ENCODE peak calls at places on chromosomes 7 and 10, in nine cellular contexts. One of them, this sample, is unnamed.

GRCh38 chr10:77409697-77410471 is 227.7 kb downstream of the KCNMA1 start:
- DNase-seq in GM12878: no peak
- DNase-seq in suprapubic skin: no peak
- DNase-seq in vagina: no peak
- DNase-seq in uterus: no peak
- DNase-seq in transverse colon: peak; percentile 83
- DNase-seq in IMR-90: no peak
- DNase-seq in testis: no peak
- DNase-seq in A549: no peak
- DNase-seq in this sample: no peak

GRCh38 chr7:127035203-127035849 is 217.4 kb downstream of the GRM8 start:
- DNase-seq in uterus: no peak
- DNase-seq in GM12878: no peak
- DNase-seq in testis: no peak
- DNase-seq in suprapubic skin: no peak
- DNase-seq in IMR-90: no peak
- DNase-seq in transverse colon: peak; percentile 22
- DNase-seq in vagina: no peak
- DNase-seq in A549: no peak
- DNase-seq in this sample: no peak

GRCh38 chr10:90718185-90718584 is 139.7 kb downstream of the HTR7 start:
- DNase-seq in testis: no peak
- DNase-seq in vagina: no peak
- DNase-seq in IMR-90: no peak
- DNase-seq in A549: no peak
- DNase-seq in transverse colon: no peak
- DNase-seq in uterus: no peak
- DNase-seq in suprapubic skin: no peak
- DNase-seq in GM12878: no peak
- DNase-seq in this sample: no peak

GRCh38 chr7:128164061-128164954 is 76.8 kb upstream of the LEP start:
- DNase-seq in uterus: no peak
- DNase-seq in transverse colon: no peak
- DNase-seq in IMR-90: peak; percentile 86
- DNase-seq in testis: no peak
- DNase-seq in GM12878: no peak
- DNase-seq in A549: peak; percentile 57
- DNase-seq in vagina: peak; percentile 58
- DNase-seq in suprapubic skin: no peak
- DNase-seq in this sample: no peak

GRCh38 chr7:47507514-47507913 is 74.4 kb downstream of the TNS3 start:
- DNase-seq in transverse colon: no peak
- DNase-seq in suprapubic skin: no peak
- DNase-seq in vagina: no peak
- DNase-seq in A549: no peak
- DNase-seq in IMR-90: no peak
- DNase-seq in testis: no peak
- DNase-seq in GM12878: no peak
- DNase-seq in uterus: no peak
- DNase-seq in this sample: no peak

GRCh38 chr10:26860026-26860541 is 674 bp downstream of the ABI1 start:
- DNase-seq in suprapubic skin: peak; percentile 89
- DNase-seq in transverse colon: peak; percentile 56
- DNase-seq in uterus: peak; percentile 58
- DNase-seq in A549: peak; percentile 33
- DNase-seq in vagina: no peak
- DNase-seq in IMR-90: peak; percentile 65
- DNase-seq in testis: peak; percentile 62
- DNase-seq in GM12878: no peak
- DNase-seq in this sample: no peak

GRCh38 chr7:92987095-92987494 is 130.7 kb downstream of the SAMD9 start:
- DNase-seq in transverse colon: no peak
- DNase-seq in uterus: no peak
- DNase-seq in GM12878: no peak
- DNase-seq in testis: no peak
- DNase-seq in A549: no peak
- DNase-seq in vagina: no peak
- DNase-seq in suprapubic skin: no peak
- DNase-seq in IMR-90: peak; percentile 85
- DNase-seq in this sample: no peak

GRCh38 chr7:27933691-27934565 is 194.0 kb downstream of the TAX1BP1 start:
- DNase-seq in transverse colon: no peak
- DNase-seq in uterus: no peak
- DNase-seq in IMR-90: no peak
- DNase-seq in GM12878: no peak
- DNase-seq in suprapubic skin: no peak
- DNase-seq in vagina: no peak
- DNase-seq in testis: no peak
- DNase-seq in A549: no peak
- DNase-seq in this sample: no peak

GRCh38 chr10:79328147-79328701 is 19.0 kb upstream of the PPIF start:
- DNase-seq in A549: no peak
- DNase-seq in suprapubic skin: no peak
- DNase-seq in IMR-90: no peak
- DNase-seq in GM12878: no peak
- DNase-seq in vagina: no peak
- DNase-seq in uterus: no peak
- DNase-seq in testis: no peak
- DNase-seq in transverse colon: no peak
- DNase-seq in this sample: no peak

GRCh38 chr7:158488225-158488889 is 99.3 kb downstream of the PTPRN2 start:
- DNase-seq in IMR-90: no peak
- DNase-seq in uterus: no peak
- DNase-seq in testis: no peak
- DNase-seq in A549: no peak
- DNase-seq in suprapubic skin: no peak
- DNase-seq in GM12878: no peak
- DNase-seq in vagina: no peak
- DNase-seq in transverse colon: no peak
- DNase-seq in this sample: no peak

GRCh38 chr10:92130622-92131270 is 160.1 kb downstream of the CPEB3 start:
- DNase-seq in vagina: no peak
- DNase-seq in A549: no peak
- DNase-seq in IMR-90: no peak
- DNase-seq in testis: no peak
- DNase-seq in GM12878: no peak
- DNase-seq in uterus: no peak
- DNase-seq in suprapubic skin: no peak
- DNase-seq in transverse colon: no peak
- DNase-seq in this sample: no peak

GRCh38 chr7:127476618-127477017 is 84.1 kb upstream of the ZNF800 start:
- DNase-seq in transverse colon: no peak
- DNase-seq in A549: no peak
- DNase-seq in vagina: no peak
- DNase-seq in GM12878: no peak
- DNase-seq in suprapubic skin: no peak
- DNase-seq in uterus: no peak
- DNase-seq in testis: no peak
- DNase-seq in IMR-90: no peak
- DNase-seq in this sample: no peak

GRCh38 chr7:46603780-46604725 is 683.0 kb upstream of the IGFBP3 start:
- DNase-seq in suprapubic skin: peak; percentile 96
- DNase-seq in A549: no peak
- DNase-seq in testis: peak; percentile 90
- DNase-seq in GM12878: no peak
- DNase-seq in IMR-90: peak; percentile 33
- DNase-seq in uterus: peak; percentile 86
- DNase-seq in transverse colon: peak; percentile 74
- DNase-seq in vagina: no peak
- DNase-seq in this sample: no peak

GRCh38 chr10:124719213-124719851 is 24.8 kb downstream of the FAM53B start:
- DNase-seq in IMR-90: peak; percentile 52
- DNase-seq in vagina: no peak
- DNase-seq in testis: peak; percentile 78
- DNase-seq in suprapubic skin: peak; percentile 81
- DNase-seq in A549: no peak
- DNase-seq in GM12878: peak; percentile 87
- DNase-seq in transverse colon: peak; percentile 83
- DNase-seq in uterus: no peak
- DNase-seq in this sample: no peak

GRCh38 chr10:32055478-32056135 is 618 bp downstream of the KIF5B start:
- DNase-seq in uterus: peak; percentile 47
- DNase-seq in A549: peak; percentile 50
- DNase-seq in GM12878: no peak
- DNase-seq in transverse colon: peak; percentile 74
- DNase-seq in IMR-90: peak; percentile 41
- DNase-seq in vagina: no peak
- DNase-seq in suprapubic skin: peak; percentile 83
- DNase-seq in testis: peak; percentile 75
- DNase-seq in this sample: peak; percentile 35
- TF ChIP-seq POLR2A in uterus: no peak
- TF ChIP-seq POLR2A in A549: no peak
- TF ChIP-seq POLR2A in GM12878: no peak
- TF ChIP-seq POLR2A in transverse colon: peak; percentile 50
- TF ChIP-seq POLR2A in IMR-90: no peak
- TF ChIP-seq POLR2A in vagina: no peak
- TF ChIP-seq POLR2A in suprapubic skin: no peak
- TF ChIP-seq POLR2A in testis: no peak
- TF ChIP-seq POLR2A in this sample: no peak

GRCh38 chr10:75234017-75234682 is 1.6 kb downstream of the COMTD1 start:
- DNase-seq in vagina: no peak
- DNase-seq in testis: peak; percentile 96
- DNase-seq in transverse colon: peak; percentile 99
- DNase-seq in GM12878: peak; percentile 78
- DNase-seq in IMR-90: peak; percentile 73
- DNase-seq in uterus: peak; percentile 89
- DNase-seq in A549: peak; percentile 90
- DNase-seq in suprapubic skin: peak; percentile 98
- DNase-seq in this sample: peak; percentile 86

GRCh38 chr10:75230600-75231038 is 5.1 kb downstream of the COMTD1 start:
- DNase-seq in A549: peak; percentile 92
- DNase-seq in uterus: peak; percentile 82
- DNase-seq in GM12878: peak; percentile 40
- DNase-seq in IMR-90: peak; percentile 84
- DNase-seq in testis: peak; percentile 95
- DNase-seq in suprapubic skin: peak; percentile 94
- DNase-seq in transverse colon: peak; percentile 94
- DNase-seq in vagina: no peak
- DNase-seq in this sample: peak; percentile 66

GRCh38 chr10:75233444-75234016 is 2.2 kb downstream of the COMTD1 start:
- DNase-seq in IMR-90: no peak
- DNase-seq in vagina: no peak
- DNase-seq in uterus: no peak
- DNase-seq in transverse colon: no peak
- DNase-seq in GM12878: no peak
- DNase-seq in A549: no peak
- DNase-seq in testis: no peak
- DNase-seq in suprapubic skin: no peak
- DNase-seq in this sample: no peak

GRCh38 chr10:75229961-75230360 is 5.8 kb downstream of the COMTD1 start:
- DNase-seq in transverse colon: no peak
- DNase-seq in A549: no peak
- DNase-seq in vagina: no peak
- DNase-seq in GM12878: no peak
- DNase-seq in uterus: no peak
- DNase-seq in suprapubic skin: no peak
- DNase-seq in IMR-90: peak; percentile 71
- DNase-seq in testis: no peak
- DNase-seq in this sample: no peak

GRCh38 chr10:75231672-75232581 is 3.8 kb downstream of the COMTD1 start:
- DNase-seq in transverse colon: no peak
- DNase-seq in uterus: no peak
- DNase-seq in GM12878: no peak
- DNase-seq in IMR-90: no peak
- DNase-seq in vagina: no peak
- DNase-seq in suprapubic skin: peak; percentile 30
- DNase-seq in testis: no peak
- DNase-seq in A549: no peak
- DNase-seq in this sample: no peak
- TF ChIP-seq POLR2A in transverse colon: no peak
- TF ChIP-seq POLR2A in uterus: no peak
- TF ChIP-seq POLR2A in GM12878: peak; percentile 58
- TF ChIP-seq POLR2A in IMR-90: peak; percentile 40
- TF ChIP-seq POLR2A in vagina: no peak
- TF ChIP-seq POLR2A in suprapubic skin: no peak
- TF ChIP-seq POLR2A in testis: no peak
- TF ChIP-seq POLR2A in A549: no peak
- TF ChIP-seq POLR2A in this sample: peak; percentile 79

DNA sequence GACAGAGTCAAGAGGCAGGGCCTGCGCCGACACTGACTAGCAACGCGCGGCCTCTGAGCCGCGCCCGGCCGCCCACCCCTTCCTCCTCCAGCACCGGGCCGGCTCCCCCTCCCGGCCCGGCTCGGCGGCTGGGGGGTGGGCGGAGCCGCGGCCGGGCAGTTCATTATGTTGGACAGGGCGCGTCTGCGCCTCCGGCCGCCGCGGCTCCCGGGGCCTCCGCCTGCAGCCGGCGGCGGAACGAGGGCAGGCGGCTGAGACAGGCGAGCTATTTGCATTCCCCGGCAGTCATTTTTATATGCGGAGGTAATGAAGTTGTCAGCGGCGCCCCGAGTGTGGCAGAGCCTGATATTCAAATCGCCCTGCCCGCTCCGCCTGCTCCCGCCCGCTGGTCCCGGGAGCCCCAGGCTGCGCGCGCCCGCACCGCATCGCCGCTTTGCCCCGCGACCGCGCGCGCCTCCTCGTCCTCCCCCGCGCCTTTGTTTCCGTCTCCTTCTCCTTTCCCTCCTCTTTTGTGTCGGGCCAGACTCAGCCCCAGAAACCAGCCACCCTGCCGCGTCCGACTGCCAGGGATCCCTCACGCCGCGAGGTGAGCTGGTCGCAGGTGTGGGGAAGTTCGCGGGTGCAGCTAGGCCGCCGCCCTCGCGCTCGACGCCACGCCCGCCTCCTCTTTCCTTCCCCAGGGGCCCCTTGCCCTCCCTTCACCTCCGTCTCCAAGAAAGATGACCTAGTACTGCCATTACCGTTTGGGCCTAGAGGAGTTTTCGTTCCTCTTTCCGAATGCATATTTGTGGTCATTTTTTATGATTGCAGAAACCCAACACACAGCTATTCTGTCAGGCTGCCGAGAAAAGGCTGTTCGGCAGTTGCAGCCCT is 107.0 kb downstream of the SNX10 start:
- DNase-seq in transverse colon: peak; percentile 68
- DNase-seq in vagina: no peak
- DNase-seq in IMR-90: peak; percentile 18
- DNase-seq in suprapubic skin: peak; percentile 66
- DNase-seq in uterus: peak; percentile 63
- DNase-seq in GM12878: peak; percentile 91
- DNase-seq in A549: peak; percentile 48
- DNase-seq in testis: peak; percentile 73
- DNase-seq in this sample: peak; percentile 70
- TF ChIP-seq POLR2A in transverse colon: peak; percentile 12
- TF ChIP-seq POLR2A in vagina: no peak
- TF ChIP-seq POLR2A in IMR-90: no peak
- TF ChIP-seq POLR2A in suprapubic skin: no peak
- TF ChIP-seq POLR2A in uterus: peak; percentile 47
- TF ChIP-seq POLR2A in GM12878: peak; percentile 94
- TF ChIP-seq POLR2A in A549: no peak
- TF ChIP-seq POLR2A in testis: no peak
- TF ChIP-seq POLR2A in this sample: peak; percentile 60

DNA sequence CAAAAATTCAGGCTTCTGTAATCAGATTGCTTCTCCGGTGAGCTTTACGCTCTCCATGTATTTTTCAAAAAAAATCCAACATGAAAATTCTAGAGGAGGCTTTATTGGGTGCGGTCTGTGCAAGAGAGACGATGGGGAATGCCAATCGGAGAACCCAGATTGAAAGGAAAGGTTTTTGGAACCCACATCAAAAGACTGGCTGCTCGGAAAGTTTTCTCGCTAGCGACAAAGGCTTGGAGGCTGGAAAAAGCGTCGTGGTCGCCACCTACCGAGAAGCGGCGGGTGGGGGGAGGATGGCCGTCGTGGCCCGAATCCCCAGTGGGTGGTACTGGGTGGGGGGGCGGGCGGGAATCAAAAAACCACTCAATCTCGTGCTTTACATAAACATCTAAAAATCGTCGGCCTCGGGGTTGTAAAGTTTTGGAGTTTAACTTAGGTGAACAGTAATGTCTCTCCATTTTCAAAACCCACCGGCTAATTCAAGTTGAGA is 1.1 kb upstream of the GTF2I start:
- DNase-seq in suprapubic skin: peak; percentile 70
- DNase-seq in GM12878: no peak
- DNase-seq in vagina: no peak
- DNase-seq in transverse colon: peak; percentile 66
- DNase-seq in uterus: peak; percentile 36
- DNase-seq in IMR-90: no peak
- DNase-seq in A549: peak; percentile 44
- DNase-seq in testis: peak; percentile 75
- DNase-seq in this sample: no peak
- TF ChIP-seq POLR2A in suprapubic skin: no peak
- TF ChIP-seq POLR2A in GM12878: no peak
- TF ChIP-seq POLR2A in vagina: no peak
- TF ChIP-seq POLR2A in transverse colon: no peak
- TF ChIP-seq POLR2A in uterus: no peak
- TF ChIP-seq POLR2A in IMR-90: no peak
- TF ChIP-seq POLR2A in A549: no peak
- TF ChIP-seq POLR2A in testis: no peak
- TF ChIP-seq POLR2A in this sample: no peak

This sample was measured in GM12891.